ENCODE peak calls at places on chromosomes 12 and 14, in seven cellular contexts. R is GM12878, E is HCT116, N is HepG2, I is K562, G is SK-N-SH, S is Panc1. F is an unnamed sample.

GRCh38 chr14:68676511-68676943 is 116.3 kb downstream of the ZFP36L1 start:
- DNase-seq in R (no peak), E (no peak), N (peak), I (no peak), G (no peak), S (no peak), F (no peak)

GRCh38 chr14:43532825-43533416 is 974.2 kb downstream of the FSCB start:
- DNase-seq in R (no peak), E (no peak), N (no peak), I (no peak), G (no peak), S (no peak), F (no peak)

GRCh38 chr12:47781479-47782371 is 8.7 kb downstream of the SLC48A1 start:
- DNase-seq in R (no peak), E (no peak), N (no peak), I (no peak), G (no peak), S (no peak), F (no peak)

GRCh38 chr12:29148958-29149690 is at the start of gene FAR2:
- DNase-seq in R (no peak), E (no peak), N (no peak), I (peak), G (peak), S (no peak), F (peak)

GRCh38 chr14:23209651-23210423 is 26.4 kb upstream of the SLC7A8 start:
- DNase-seq in R (no peak), E (no peak), N (no peak), I (no peak), G (no peak), S (no peak), F (no peak)

GRCh38 chr12:28781671-28782652 is 367.1 kb upstream of the FAR2 start:
- DNase-seq in R (no peak), E (no peak), N (no peak), I (peak), G (no peak), S (no peak), F (no peak)

GRCh38 chr12:59734371-59734770 is 138.5 kb downstream of the SLC16A7 start:
- DNase-seq in R (no peak), E (no peak), N (no peak), I (no peak), G (no peak), S (no peak), F (no peak)

GRCh38 chr14:57244103-57244502 is 24.6 kb downstream of the EXOC5 start:
- DNase-seq in R (no peak), E (no peak), N (no peak), I (no peak), G (no peak), S (no peak), F (no peak)

GRCh38 chr12:47082963-47083621 is 3.3 kb upstream of the AMIGO2 start:
- DNase-seq in R (no peak), E (no peak), N (no peak), I (peak), G (no peak), S (peak), F (no peak)

GRCh38 chr14:31270196-31270772 is 62.7 kb upstream of the HECTD1 start:
- DNase-seq in R (no peak), E (no peak), N (peak), I (peak), G (no peak), S (no peak), F (no peak)

GRCh38 chr14:104665663-104666522 is 23.5 kb upstream of the INF2 start:
- DNase-seq in R (no peak), E (peak), N (peak), I (no peak), G (no peak), S (no peak), F (no peak)

GRCh38 chr14:50977863-50978520 is 33.7 kb upstream of the PYGL start:
- DNase-seq in R (peak), E (no peak), N (no peak), I (no peak), G (no peak), S (no peak), F (no peak)

GRCh38 chr14:77406718-77407117 is 16.6 kb downstream of the NOXRED1 start:
- DNase-seq in R (no peak), E (no peak), N (no peak), I (peak), G (no peak), S (no peak), F (no peak)

GRCh38 chr12:105504286-105504685 is 173.8 kb downstream of the C12orf75 start:
- DNase-seq in R (no peak), E (no peak), N (no peak), I (no peak), G (no peak), S (no peak), F (no peak)

GRCh38 chr12:109088818-109089217 is 4.5 kb downstream of the ALKBH2 start:
- DNase-seq in R (no peak), E (no peak), N (no peak), I (no peak), G (no peak), S (no peak), F (no peak)

GRCh38 chr12:87300-87699 is 20.7 kb downstream of the IQSEC3 start:
- DNase-seq in R (no peak), E (no peak), N (no peak), I (no peak), G (no peak), S (no peak), F (no peak)

GRCh38 chr12:55693323-55694187 is 14.1 kb downstream of the ITGA7 start:
- DNase-seq in R (no peak), E (no peak), N (no peak), I (no peak), G (no peak), S (no peak), F (no peak)

GRCh38 chr12:6020930-6021329 is 75.9 kb upstream of the ANO2 start:
- DNase-seq in R (no peak), E (no peak), N (no peak), I (no peak), G (no peak), S (no peak), F (no peak)

GRCh38 chr14:69701857-69702256 is 65.1 kb upstream of the SRSF5 start:
- DNase-seq in R (no peak), E (no peak), N (no peak), I (peak), G (no peak), S (no peak), F (no peak)

GRCh38 chr14:30651934-30652333 is 29.8 kb downstream of the SCFD1 start:
- DNase-seq in R (no peak), E (no peak), N (no peak), I (no peak), G (no peak), S (no peak), F (no peak)

GRCh38 chr14:104675447-104675846 is 14.0 kb upstream of the INF2 start:
- DNase-seq in R (no peak), E (no peak), N (no peak), I (no peak), G (no peak), S (no peak), F (no peak)

GRCh38 chr12:132423251-132424117 is 66.5 kb upstream of the FBRSL1 start:
- DNase-seq in R (no peak), E (no peak), N (peak), I (peak), G (peak), S (no peak), F (no peak)

GRCh38 chr12:130434560-130434959 is 96.9 kb downstream of the PIWIL1 start:
- DNase-seq in R (no peak), E (no peak), N (no peak), I (no peak), G (no peak), S (no peak), F (no peak)

GRCh38 chr14:22007278-22008097 is 333.9 kb upstream of the OR4E1 start:
- DNase-seq in R (no peak), E (no peak), N (no peak), I (no peak), G (no peak), S (no peak), F (no peak)

GRCh38 chr12:123250471-123251383 is 17.5 kb downstream of the MTRFR start:
- DNase-seq in R (no peak), E (peak), N (peak), I (peak), G (no peak), S (no peak), F (no peak)

GRCh38 chr12:63419119-63419518 is 249.2 kb downstream of the DPY19L2 start:
- DNase-seq in R (no peak), E (peak), N (no peak), I (peak), G (no peak), S (peak), F (no peak)

GRCh38 chr14:105879867-105880561 is 353.6 kb downstream of the TMEM121 start:
- DNase-seq in R (no peak), E (no peak), N (no peak), I (no peak), G (peak), S (no peak), F (no peak)

DNA sequence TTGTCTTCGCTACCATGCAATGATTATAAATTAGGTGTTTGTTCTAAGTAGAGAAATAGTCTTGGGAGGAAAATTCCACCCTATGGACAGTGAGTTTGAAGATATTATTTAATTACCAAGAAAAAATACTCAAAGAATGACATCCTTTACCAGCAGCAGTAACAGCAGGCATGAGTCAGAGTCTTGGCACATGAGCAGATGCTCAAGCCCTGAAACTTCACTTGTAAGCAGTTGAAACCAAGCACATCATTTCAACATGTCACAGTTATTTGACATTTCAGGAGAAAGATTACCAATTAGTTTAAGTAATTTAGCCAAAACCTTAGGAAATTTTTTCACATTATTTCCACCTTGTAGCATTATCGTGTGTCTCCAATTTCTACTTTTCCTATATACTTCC is 99.2 kb downstream of the C12orf50 start:
- DNase-seq in R (no peak), E (no peak), N (no peak), I (no peak), G (no peak), S (no peak), F (no peak)
- TF ChIP-seq SIN3A in R (no peak), E (no peak), N (no peak), I (no peak), G (no peak), S (no peak), F (no peak)

GRCh38 chr14:54396183-54396492 is 669 bp upstream of the CDKN3 start:
- DNase-seq in R (no peak), E (no peak), N (no peak), I (no peak), G (no peak), S (no peak), F (no peak)
- TF ChIP-seq SIN3A in R (no peak), E (no peak), N (no peak), I (no peak), G (no peak), S (no peak), F (no peak)

DNA sequence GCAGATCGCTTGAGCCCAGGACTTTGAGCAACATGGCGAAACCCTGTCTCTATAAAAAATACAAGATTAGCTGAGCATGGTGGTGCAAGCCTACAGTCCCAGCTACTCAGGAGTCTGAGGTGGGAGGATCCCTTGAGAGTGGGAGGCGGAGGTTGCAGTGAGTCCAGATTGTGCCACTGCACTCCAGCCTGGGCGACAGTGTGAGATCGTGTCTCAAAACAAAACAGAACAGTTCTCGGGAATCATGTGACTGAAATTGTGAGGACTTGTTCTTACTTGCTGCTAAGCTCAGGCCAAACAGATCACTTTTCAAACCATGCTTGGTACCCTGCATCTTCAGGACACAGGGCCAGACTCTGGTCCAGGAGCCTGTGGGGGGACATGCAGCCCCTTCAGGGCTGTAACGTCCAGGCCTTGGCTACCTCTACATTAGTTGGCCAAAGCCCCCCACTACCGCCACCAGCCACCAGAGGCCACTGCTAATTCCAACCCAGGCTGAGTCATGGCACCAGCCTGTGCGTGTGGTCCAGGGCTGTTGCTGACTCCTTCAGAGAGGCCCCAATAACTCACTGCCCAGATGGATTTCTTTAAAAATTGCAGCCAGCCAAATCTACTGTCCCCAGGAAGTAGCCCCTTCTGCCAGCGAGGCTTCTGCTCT is 33.4 kb upstream of the SYNDIG1L start:
- DNase-seq in R (no peak), E (no peak), N (peak), I (peak), G (peak), S (no peak), F (peak)
- TF ChIP-seq SIN3A in R (no peak), E (no peak), N (no peak), I (no peak), G (no peak), S (no peak), F (no peak)

DNA sequence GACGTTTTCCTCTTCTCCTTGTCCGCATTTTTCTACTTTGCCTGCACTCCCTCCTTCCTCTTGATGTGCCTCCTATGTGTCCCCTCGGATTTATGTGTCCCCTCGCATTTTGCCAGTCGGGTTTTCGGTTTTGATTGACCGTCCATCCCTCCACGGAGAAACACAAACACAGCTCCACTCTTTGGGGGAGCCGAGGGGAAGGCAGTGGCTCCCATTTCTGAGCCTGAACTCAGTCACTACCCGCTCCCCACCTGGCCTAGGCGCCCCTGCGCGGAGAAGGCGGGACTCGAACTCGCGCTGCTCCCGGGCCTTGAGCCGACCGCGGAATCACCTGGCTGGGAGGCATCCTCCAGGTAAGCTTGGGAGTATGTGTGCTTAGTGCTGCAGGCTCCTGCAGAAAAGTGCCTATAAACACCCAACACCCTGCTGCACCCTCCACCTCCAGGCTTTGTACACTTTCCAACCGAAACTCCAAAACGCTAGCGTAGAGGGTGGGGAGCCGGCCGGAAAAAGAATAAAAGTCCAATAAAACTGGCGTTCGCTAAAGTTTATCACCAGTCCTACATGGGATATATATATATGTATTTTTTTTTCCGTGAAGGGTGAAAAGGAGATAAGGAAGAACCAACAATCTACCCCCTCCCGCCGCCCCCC is 3.4 kb upstream of the CCND2 start:
- DNase-seq in R (no peak), E (no peak), N (no peak), I (peak), G (no peak), S (no peak), F (peak)
- TF ChIP-seq SIN3A in R (no peak), E (no peak), N (no peak), I (no peak), G (no peak), S (no peak), F (no peak)

DNA sequence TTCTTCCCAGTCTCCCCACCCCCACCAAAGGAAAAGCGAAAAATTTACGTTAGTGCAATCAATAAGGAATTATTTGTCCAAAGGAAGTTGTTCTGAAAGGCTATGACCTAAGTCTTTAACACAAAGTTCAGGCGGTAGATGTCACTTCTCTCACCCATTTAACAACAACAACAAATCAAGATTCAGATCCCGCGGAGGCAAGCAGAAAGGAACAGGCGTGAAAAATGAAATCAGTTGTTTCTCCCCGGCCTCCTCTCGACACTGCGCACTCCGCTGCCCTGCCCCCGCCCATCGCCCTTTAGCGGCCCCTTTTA is 1.4 kb downstream of the DENND5B start:
- DNase-seq in R (no peak), E (no peak), N (no peak), I (peak), G (no peak), S (no peak), F (no peak)
- TF ChIP-seq SIN3A in R (no peak), E (no peak), N (no peak), I (no peak), G (no peak), S (no peak), F (peak)

GRCh38 chr12:91140660-91141045 is 29.4 kb upstream of the LUM start:
- DNase-seq in R (no peak), E (no peak), N (no peak), I (no peak), G (no peak), S (no peak), F (no peak)
- TF ChIP-seq SIN3A in R (no peak), E (no peak), N (no peak), I (no peak), G (no peak), S (no peak), F (no peak)